ENCODE peak calls at places on chromosomes 12 and 14, in six cellular contexts. M is stimulated activated CD8-positive, alpha-beta memory T cell treated with anti-CD3 and anti-CD28 coated beads, Interleukin-12 subunit alpha, Interleukin-12 subunit beta, amount 100 ng/mL, for 1 hour; G is left lobe of liver; H is HTR-8/SVneo; A is hippocampal formation; F is GF-D8. D is an unnamed sample.

GRCh38 chr14:23121401-23121800 is 2.3 kb upstream of the CEBPE start:
- DNase-seq in M (no peak), A (no peak), G (no peak), F (no peak), H (peak; percentile 24), D (no peak)

GRCh38 chr12:12896261-12896660 is 4.9 kb downstream of the GPRC5A start:
- DNase-seq in H (no peak), G (no peak), F (no peak), M (no peak), A (no peak), D (peak; percentile 60)

GRCh38 chr12:59075141-59075540 is 154.8 kb upstream of the LRIG3 start:
- DNase-seq in A (no peak), F (no peak), G (no peak), H (no peak), M (no peak), D (no peak)

GRCh38 chr14:71142375-71143038 is 235.2 kb downstream of the PCNX1 start:
- DNase-seq in A (no peak), F (peak; percentile 81), M (no peak), H (peak; percentile 92), G (no peak), D (no peak)

GRCh38 chr12:131911251-131911650 is 16.8 kb downstream of the ULK1 start:
- DNase-seq in G (no peak), H (no peak), M (no peak), A (no peak), F (no peak), D (no peak)

GRCh38 chr12:91778938-91779400 is 366.7 kb downstream of the BTG1 start:
- DNase-seq in G (no peak), M (peak; percentile 5), F (no peak), A (no peak), H (peak; percentile 68), D (peak; percentile 72)

GRCh38 chr12:79058342-79058741 is 193.8 kb downstream of the SYT1 start:
- DNase-seq in F (no peak), G (no peak), M (no peak), A (no peak), H (peak; percentile 1), D (peak; percentile 68)

GRCh38 chr14:69610859-69611263 is 535 bp upstream of the SUSD6 start:
- DNase-seq in M (no peak), G (no peak), A (no peak), F (no peak), H (no peak), D (no peak)

GRCh38 chr12:52358575-52359350 is 8.5 kb downstream of the KRT85 start:
- DNase-seq in G (no peak), F (no peak), H (peak; percentile 45), A (no peak), M (peak; percentile 2), D (no peak)

GRCh38 chr14:30938617-30939016 is 64.3 kb downstream of the COCH start:
- DNase-seq in M (no peak), G (no peak), H (no peak), A (no peak), F (no peak), D (no peak)

GRCh38 chr12:3381059-3382047 is 109.7 kb upstream of the PRMT8 start:
- DNase-seq in G (no peak), H (no peak), F (no peak), A (no peak), M (no peak), D (no peak)

GRCh38 chr12:57146092-57146491 is 1.3 kb downstream of the LRP1-AS start:
- DNase-seq in A (no peak), F (no peak), H (no peak), M (no peak), G (no peak), D (no peak)

GRCh38 chr12:132322206-132323132 is 6.9 kb downstream of the GALNT9 start:
- DNase-seq in H (no peak), M (no peak), G (no peak), F (no peak), A (no peak), D (no peak)

GRCh38 chr14:101183376-101184103 is 280.0 kb upstream of the RTL1 start:
- DNase-seq in G (peak; percentile 42), A (no peak), M (no peak), F (no peak), H (no peak), D (no peak)